ENCODE peak calls at places on chromosomes 3 and 15, in seven cellular contexts. One of them, this sample, is unnamed.

GRCh38 chr3:152264378-152264777 is 4.4 kb upstream of the MBNL1 start:
- DNase-seq in foreskin fibroblast: no peak
- DNase-seq in astrocyte of the spinal cord: no peak
- DNase-seq in heart right ventricle: no peak
- DNase-seq in fibroblast of lung: no peak
- DNase-seq in dorsolateral prefrontal cortex: no peak
- DNase-seq in A549: no peak
- DNase-seq in this sample: no peak

GRCh38 chr3:56908004-56908403 is 106.3 kb upstream of the ARHGEF3 start:
- DNase-seq in foreskin fibroblast: no peak
- DNase-seq in astrocyte of the spinal cord: no peak
- DNase-seq in heart right ventricle: peak
- DNase-seq in fibroblast of lung: no peak
- DNase-seq in dorsolateral prefrontal cortex: no peak
- DNase-seq in A549: no peak
- DNase-seq in this sample: no peak

GRCh38 chr15:82081904-82082810 is 36.3 kb upstream of the MEX3B start:
- DNase-seq in foreskin fibroblast: peak
- DNase-seq in astrocyte of the spinal cord: peak
- DNase-seq in heart right ventricle: no peak
- DNase-seq in fibroblast of lung: peak
- DNase-seq in dorsolateral prefrontal cortex: no peak
- DNase-seq in A549: peak
- DNase-seq in this sample: peak

GRCh38 chr3:69890094-69890493 is 109.4 kb upstream of the SAMMSON start:
- DNase-seq in foreskin fibroblast: peak
- DNase-seq in astrocyte of the spinal cord: no peak
- DNase-seq in heart right ventricle: no peak
- DNase-seq in fibroblast of lung: peak
- DNase-seq in dorsolateral prefrontal cortex: no peak
- DNase-seq in A549: no peak
- DNase-seq in this sample: peak

GRCh38 chr3:197913981-197914380 is 36.0 kb upstream of the RPL35A start:
- DNase-seq in foreskin fibroblast: no peak
- DNase-seq in astrocyte of the spinal cord: no peak
- DNase-seq in heart right ventricle: no peak
- DNase-seq in fibroblast of lung: no peak
- DNase-seq in dorsolateral prefrontal cortex: no peak
- DNase-seq in A549: no peak
- DNase-seq in this sample: no peak

GRCh38 chr3:125186261-125186770 is 26.2 kb downstream of the SLC12A8 start:
- DNase-seq in foreskin fibroblast: peak
- DNase-seq in astrocyte of the spinal cord: peak
- DNase-seq in heart right ventricle: no peak
- DNase-seq in fibroblast of lung: peak
- DNase-seq in dorsolateral prefrontal cortex: peak
- DNase-seq in A549: no peak
- DNase-seq in this sample: no peak

GRCh38 chr3:113275876-113276580 is 64.7 kb downstream of the BOC start:
- DNase-seq in foreskin fibroblast: peak
- DNase-seq in astrocyte of the spinal cord: peak
- DNase-seq in heart right ventricle: no peak
- DNase-seq in fibroblast of lung: peak
- DNase-seq in dorsolateral prefrontal cortex: no peak
- DNase-seq in A549: no peak
- DNase-seq in this sample: peak

GRCh38 chr3:181253796-181254195 is 264.3 kb upstream of the DNAJC19 start:
- DNase-seq in foreskin fibroblast: no peak
- DNase-seq in astrocyte of the spinal cord: no peak
- DNase-seq in heart right ventricle: no peak
- DNase-seq in fibroblast of lung: no peak
- DNase-seq in dorsolateral prefrontal cortex: no peak
- DNase-seq in A549: no peak
- DNase-seq in this sample: no peak

GRCh38 chr3:45936261-45936660 is 7.0 kb upstream of the CXCR6 start:
- DNase-seq in foreskin fibroblast: no peak
- DNase-seq in astrocyte of the spinal cord: no peak
- DNase-seq in heart right ventricle: no peak
- DNase-seq in fibroblast of lung: no peak
- DNase-seq in dorsolateral prefrontal cortex: no peak
- DNase-seq in A549: no peak
- DNase-seq in this sample: no peak

GRCh38 chr3:14452676-14453367 is 50.4 kb downstream of the SLC6A6 start:
- DNase-seq in foreskin fibroblast: peak
- DNase-seq in astrocyte of the spinal cord: peak
- DNase-seq in heart right ventricle: peak
- DNase-seq in fibroblast of lung: peak
- DNase-seq in dorsolateral prefrontal cortex: peak
- DNase-seq in A549: peak
- DNase-seq in this sample: peak

GRCh38 chr3:39000008-39000450 is 51.7 kb downstream of the SCN11A start:
- DNase-seq in foreskin fibroblast: peak
- DNase-seq in astrocyte of the spinal cord: peak
- DNase-seq in heart right ventricle: no peak
- DNase-seq in fibroblast of lung: peak
- DNase-seq in dorsolateral prefrontal cortex: no peak
- DNase-seq in A549: peak
- DNase-seq in this sample: peak

GRCh38 chr3:134364061-134364935 is 9.9 kb downstream of the AMOTL2 start:
- DNase-seq in foreskin fibroblast: peak
- DNase-seq in astrocyte of the spinal cord: peak
- DNase-seq in heart right ventricle: peak
- DNase-seq in fibroblast of lung: peak
- DNase-seq in dorsolateral prefrontal cortex: peak
- DNase-seq in A549: peak
- DNase-seq in this sample: peak

GRCh38 chr3:52471371-52472238 is 16.2 kb downstream of the NISCH start:
- DNase-seq in foreskin fibroblast: peak
- DNase-seq in astrocyte of the spinal cord: peak
- DNase-seq in heart right ventricle: peak
- DNase-seq in fibroblast of lung: no peak
- DNase-seq in dorsolateral prefrontal cortex: peak
- DNase-seq in A549: peak
- DNase-seq in this sample: peak

GRCh38 chr3:41202834-41203345 is 3.6 kb downstream of the CTNNB1 start:
- DNase-seq in foreskin fibroblast: peak
- DNase-seq in astrocyte of the spinal cord: peak
- DNase-seq in heart right ventricle: peak
- DNase-seq in fibroblast of lung: peak
- DNase-seq in dorsolateral prefrontal cortex: no peak
- DNase-seq in A549: peak
- DNase-seq in this sample: peak

GRCh38 chr3:101091489-101091888 is 98.3 kb upstream of the ABI3BP start:
- DNase-seq in foreskin fibroblast: peak
- DNase-seq in astrocyte of the spinal cord: peak
- DNase-seq in heart right ventricle: no peak
- DNase-seq in fibroblast of lung: peak
- DNase-seq in dorsolateral prefrontal cortex: no peak
- DNase-seq in A549: peak
- DNase-seq in this sample: no peak

GRCh38 chr3:16059081-16059537 is 115.4 kb upstream of the GALNT15 start:
- DNase-seq in foreskin fibroblast: peak
- DNase-seq in astrocyte of the spinal cord: peak
- DNase-seq in heart right ventricle: no peak
- DNase-seq in fibroblast of lung: peak
- DNase-seq in dorsolateral prefrontal cortex: no peak
- DNase-seq in A549: peak
- DNase-seq in this sample: peak

GRCh38 chr3:32438596-32439344 is 47.1 kb downstream of the CMTM7 start:
- DNase-seq in foreskin fibroblast: no peak
- DNase-seq in astrocyte of the spinal cord: no peak
- DNase-seq in heart right ventricle: no peak
- DNase-seq in fibroblast of lung: peak
- DNase-seq in dorsolateral prefrontal cortex: no peak
- DNase-seq in A549: no peak
- DNase-seq in this sample: no peak
- H3K4me3 ChIP-seq in foreskin fibroblast: no peak
- H3K4me3 ChIP-seq in astrocyte of the spinal cord: no peak
- H3K4me3 ChIP-seq in heart right ventricle: no peak
- H3K4me3 ChIP-seq in fibroblast of lung: no peak
- H3K4me3 ChIP-seq in dorsolateral prefrontal cortex: no peak
- H3K4me3 ChIP-seq in A549: no peak
- H3K4me3 ChIP-seq in this sample: no peak

GRCh38 chr3:142210608-142211007 is 14.8 kb downstream of the GK5 start:
- DNase-seq in foreskin fibroblast: peak
- DNase-seq in astrocyte of the spinal cord: peak
- DNase-seq in heart right ventricle: no peak
- DNase-seq in fibroblast of lung: no peak
- DNase-seq in dorsolateral prefrontal cortex: no peak
- DNase-seq in A549: no peak
- DNase-seq in this sample: peak
- TF ChIP-seq CTCF in foreskin fibroblast: peak
- TF ChIP-seq CTCF in astrocyte of the spinal cord: peak
- TF ChIP-seq CTCF in heart right ventricle: no peak
- TF ChIP-seq CTCF in fibroblast of lung: peak
- TF ChIP-seq CTCF in dorsolateral prefrontal cortex: no peak
- TF ChIP-seq CTCF in A549: no peak
- TF ChIP-seq CTCF in this sample: no peak

GRCh38 chr3:148646126-148646660 is 51.5 kb upstream of the AGTR1 start:
- DNase-seq in foreskin fibroblast: peak
- DNase-seq in astrocyte of the spinal cord: peak
- DNase-seq in heart right ventricle: no peak
- DNase-seq in fibroblast of lung: peak
- DNase-seq in dorsolateral prefrontal cortex: no peak
- DNase-seq in A549: no peak
- DNase-seq in this sample: no peak

GRCh38 chr3:148643389-148643840 is 54.3 kb upstream of the AGTR1 start:
- DNase-seq in foreskin fibroblast: peak
- DNase-seq in astrocyte of the spinal cord: peak
- DNase-seq in heart right ventricle: no peak
- DNase-seq in fibroblast of lung: peak
- DNase-seq in dorsolateral prefrontal cortex: no peak
- DNase-seq in A549: peak
- DNase-seq in this sample: peak

GRCh38 chr3:148654433-148654832 is 43.3 kb upstream of the AGTR1 start:
- DNase-seq in foreskin fibroblast: no peak
- DNase-seq in astrocyte of the spinal cord: no peak
- DNase-seq in heart right ventricle: no peak
- DNase-seq in fibroblast of lung: no peak
- DNase-seq in dorsolateral prefrontal cortex: no peak
- DNase-seq in A549: no peak
- DNase-seq in this sample: no peak

DNA sequence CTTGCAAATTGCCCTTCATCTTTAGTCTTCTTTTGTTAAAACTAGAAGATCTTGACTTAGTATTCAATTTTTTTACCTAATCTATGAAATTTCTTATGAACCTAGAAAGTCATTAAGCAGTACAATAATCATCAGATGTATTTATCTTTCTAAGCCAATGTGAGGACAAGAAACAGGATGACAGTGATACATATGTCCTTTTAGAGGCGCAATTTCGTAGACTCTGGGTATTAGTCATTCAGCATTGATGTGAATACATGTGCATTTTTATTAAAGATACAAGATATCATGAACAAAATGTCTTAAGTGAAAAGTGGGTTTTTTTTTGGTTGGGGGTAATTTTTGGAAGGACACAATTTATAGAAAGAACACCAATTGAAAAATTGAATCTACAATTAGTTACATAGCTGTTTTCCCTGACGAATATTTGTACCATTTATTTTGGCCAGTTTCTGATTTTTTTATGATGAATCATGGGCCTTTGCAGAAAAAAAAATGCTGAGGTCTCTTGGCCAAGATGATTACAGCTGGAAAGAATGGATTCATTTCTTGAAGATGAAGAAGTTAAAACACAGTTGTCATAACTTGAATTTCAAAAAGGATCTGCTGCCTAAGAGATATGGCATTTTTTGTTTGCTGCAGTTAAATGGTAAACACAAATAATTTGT is 48.9 kb upstream of the AGTR1 start:
- DNase-seq in foreskin fibroblast: peak
- DNase-seq in astrocyte of the spinal cord: peak
- DNase-seq in heart right ventricle: no peak
- DNase-seq in fibroblast of lung: peak
- DNase-seq in dorsolateral prefrontal cortex: no peak
- DNase-seq in A549: peak
- DNase-seq in this sample: peak
- H3K4me3 ChIP-seq in foreskin fibroblast: no peak
- H3K4me3 ChIP-seq in astrocyte of the spinal cord: no peak
- H3K4me3 ChIP-seq in heart right ventricle: no peak
- H3K4me3 ChIP-seq in fibroblast of lung: no peak
- H3K4me3 ChIP-seq in dorsolateral prefrontal cortex: no peak
- H3K4me3 ChIP-seq in A549: no peak
- H3K4me3 ChIP-seq in this sample: no peak

DNA sequence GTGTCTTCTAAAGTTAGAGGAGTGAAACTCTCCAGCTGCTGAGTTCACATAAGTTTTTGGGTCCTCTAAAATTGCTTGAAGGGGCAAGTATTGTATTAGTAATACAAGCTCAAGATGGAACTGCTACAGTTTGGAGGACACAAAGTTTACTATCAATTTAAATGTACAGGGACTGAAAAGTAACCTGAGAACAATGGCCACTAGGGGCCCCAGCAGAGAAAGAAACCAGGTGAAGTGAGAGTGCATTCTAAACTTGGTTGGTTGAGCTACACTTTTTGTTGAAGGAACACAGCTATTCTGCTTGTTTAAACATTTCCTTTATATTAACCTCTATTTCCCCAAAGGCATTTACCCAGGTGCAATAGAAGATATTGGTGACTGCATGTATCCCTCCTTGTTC is 755.5 kb downstream of the GBE1 start:
- DNase-seq in foreskin fibroblast: no peak
- DNase-seq in astrocyte of the spinal cord: no peak
- DNase-seq in heart right ventricle: no peak
- DNase-seq in fibroblast of lung: no peak
- DNase-seq in dorsolateral prefrontal cortex: no peak
- DNase-seq in A549: no peak
- DNase-seq in this sample: no peak
- TF ChIP-seq CTCF in foreskin fibroblast: no peak
- TF ChIP-seq CTCF in astrocyte of the spinal cord: no peak
- TF ChIP-seq CTCF in heart right ventricle: no peak
- TF ChIP-seq CTCF in fibroblast of lung: no peak
- TF ChIP-seq CTCF in dorsolateral prefrontal cortex: no peak
- TF ChIP-seq CTCF in A549: no peak
- TF ChIP-seq CTCF in this sample: no peak

DNA sequence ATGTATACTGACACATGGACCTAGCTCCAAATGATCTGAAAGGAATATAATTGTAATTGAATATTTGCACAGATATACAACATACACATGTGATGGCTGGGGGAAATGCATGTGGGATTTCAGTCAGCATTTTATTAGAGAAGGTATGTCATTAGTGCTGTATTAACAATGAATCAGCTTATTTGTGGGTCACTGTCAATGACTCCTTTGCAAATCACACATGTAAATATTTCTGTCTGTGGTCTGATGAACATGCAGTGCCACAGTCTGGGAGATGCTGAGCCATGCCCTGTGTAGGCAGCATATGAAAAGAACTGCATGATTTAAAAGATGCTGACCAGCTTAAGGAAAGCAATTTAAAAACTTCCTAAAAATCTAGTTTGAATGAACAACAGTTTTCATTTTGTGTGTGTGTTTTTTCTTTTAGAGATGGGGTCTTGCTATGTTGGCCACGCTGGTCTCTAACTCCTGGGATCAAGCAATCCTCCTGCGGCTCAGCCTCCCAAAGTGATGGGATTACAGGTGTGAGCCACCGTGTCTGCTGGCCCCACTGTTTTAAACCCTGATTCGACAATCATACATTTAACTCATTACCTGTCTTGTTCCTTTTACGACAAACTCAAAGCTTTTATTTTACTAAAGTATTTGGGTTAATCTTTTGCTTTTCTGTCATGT is 808 bp upstream of the B3GNT5 start:
- DNase-seq in foreskin fibroblast: peak
- DNase-seq in astrocyte of the spinal cord: no peak
- DNase-seq in heart right ventricle: no peak
- DNase-seq in fibroblast of lung: no peak
- DNase-seq in dorsolateral prefrontal cortex: no peak
- DNase-seq in A549: no peak
- DNase-seq in this sample: no peak
- H3K4me3 ChIP-seq in foreskin fibroblast: no peak
- H3K4me3 ChIP-seq in astrocyte of the spinal cord: peak
- H3K4me3 ChIP-seq in heart right ventricle: no peak
- H3K4me3 ChIP-seq in fibroblast of lung: peak
- H3K4me3 ChIP-seq in dorsolateral prefrontal cortex: peak
- H3K4me3 ChIP-seq in A549: peak
- H3K4me3 ChIP-seq in this sample: no peak